ENCODE peak calls at places on chromosome 2, in eight cellular contexts. J is uterus, A is sigmoid colon, D is adrenal gland, B is esophagus squamous epithelium, M is A549, V is K562, K is breast epithelium. I is an unnamed sample.

GRCh38 chr2:26767129-26767528 is 3.0 kb downstream of the SLC35F6 start:
- DNase-seq in K (no peak), M (no peak), A (no peak), J (no peak), B (no peak), D (no peak), V (no peak), I (no peak)

GRCh38 chr2:223235986-223236385 is 184.0 kb downstream of the KCNE4 start:
- DNase-seq in A (no peak), M (no peak), B (no peak), D (no peak), K (no peak), J (no peak), V (no peak), I (no peak)

GRCh38 chr2:52238782-52239181 is 1206.8 kb upstream of the NRXN1 start:
- DNase-seq in A (no peak), B (no peak), D (no peak), M (no peak), J (no peak), K (no peak), V (no peak), I (no peak)

GRCh38 chr2:101741775-101742520 is 44.4 kb downstream of the MAP4K4 start:
- DNase-seq in A (no peak), D (no peak), M (no peak), J (no peak), K (no peak), V (no peak), B (no peak), I (no peak)

GRCh38 chr2:20005891-20006470 is 6.5 kb downstream of the MATN3 start:
- DNase-seq in M (no peak), D (no peak), B (no peak), J (no peak), K (no peak), V (no peak), A (no peak), I (no peak)

GRCh38 chr2:113039158-113039557 is 13.5 kb downstream of the IL36B start:
- DNase-seq in M (no peak), D (no peak), B (no peak), V (no peak), A (no peak), J (no peak), K (no peak), I (no peak)

GRCh38 chr2:109393211-109393610 is 220.6 kb downstream of the SEPTIN10 start:
- DNase-seq in J (no peak), V (no peak), D (no peak), B (no peak), M (no peak), A (no peak), K (no peak), I (no peak)

GRCh38 chr2:153230977-153231376 is 247.6 kb downstream of the RPRM start:
- DNase-seq in K (no peak), V (no peak), B (no peak), M (no peak), A (no peak), D (no peak), J (no peak), I (no peak)

GRCh38 chr2:54999182-54999581 is 51.1 kb downstream of the RTN4 start:
- DNase-seq in D (no peak), B (no peak), M (no peak), A (no peak), K (no peak), V (no peak), J (no peak), I (no peak)

GRCh38 chr2:150677561-150677960 is 190.1 kb upstream of the RND3 start:
- DNase-seq in D (no peak), B (no peak), J (no peak), V (no peak), K (no peak), M (no peak), A (no peak), I (no peak)

GRCh38 chr2:165877565-165878550 is 75.7 kb downstream of the TTC21B start:
- DNase-seq in V (no peak), D (no peak), A (no peak), B (no peak), K (no peak), J (no peak), M (no peak), I (no peak)

GRCh38 chr2:175400975-175401374 is 219.5 kb upstream of the ATP5MC3 start:
- DNase-seq in J (no peak), B (no peak), K (no peak), A (no peak), V (no peak), M (no peak), D (no peak), I (no peak)

GRCh38 chr2:219496247-219496646 is 2.4 kb upstream of the GMPPA start:
- DNase-seq in A (no peak), M (no peak), B (no peak), D (no peak), V (no peak), K (no peak), J (peak), I (no peak)

GRCh38 chr2:219499058-219499307 is 292 bp downstream of the GMPPA start:
- DNase-seq in B (no peak), M (no peak), J (no peak), D (no peak), A (no peak), K (no peak), V (no peak), I (no peak)

GRCh38 chr2:219496781-219497494 is 1.8 kb upstream of the GMPPA start:
- DNase-seq in D (no peak), V (no peak), J (peak), A (peak), B (no peak), K (no peak), M (no peak), I (no peak)

GRCh38 chr2:219498280-219499057 is at the start of gene GMPPA:
- DNase-seq in D (peak), K (peak), J (peak), V (peak), A (peak), M (peak), B (peak), I (peak)

DNA sequence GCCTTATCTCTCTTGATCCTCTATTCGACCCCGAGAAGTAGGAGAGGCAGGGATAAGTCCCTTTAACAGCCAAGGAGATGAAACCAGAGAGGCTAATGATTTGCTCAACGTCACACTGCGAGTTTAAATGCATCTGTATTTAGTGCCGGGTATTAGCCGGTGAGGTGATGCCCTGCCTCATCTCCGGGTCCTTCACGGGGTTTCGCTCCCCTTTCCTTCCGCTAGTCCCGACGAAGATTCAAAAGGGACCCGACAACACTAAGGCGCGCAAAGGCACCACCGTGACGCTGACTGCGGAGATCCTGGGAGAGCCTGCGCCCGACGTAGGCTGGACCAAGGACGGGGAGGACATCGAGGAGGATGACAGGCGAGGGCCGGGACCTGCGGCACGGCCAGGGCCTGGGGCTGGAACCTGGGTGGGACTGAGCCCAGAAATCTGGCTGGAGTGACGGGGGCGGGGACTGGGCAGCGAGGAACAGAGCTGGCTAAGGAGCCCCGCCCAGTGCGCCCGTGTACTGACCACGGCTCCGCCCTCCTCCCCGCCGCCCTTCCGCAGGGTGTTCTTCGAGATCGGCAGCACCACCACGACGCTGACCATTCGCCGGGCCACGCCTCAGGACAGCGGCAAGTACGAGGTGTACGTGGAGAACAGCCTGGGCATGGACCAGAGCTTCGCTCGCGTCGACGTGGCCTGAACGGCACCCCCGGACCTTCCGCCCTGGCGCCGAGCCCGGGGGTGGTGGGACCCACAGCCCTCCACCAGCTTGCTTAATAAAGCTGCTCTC is 1.0 kb upstream of the GMPPA start:
- DNase-seq in A (peak), D (peak), M (peak), J (peak), V (peak), K (peak), B (peak), I (peak)
- TF ChIP-seq POLR2A in A (peak), D (peak), M (peak), J (peak), V (peak), K (peak), B (peak), I (no peak)

GRCh38 chr2:66436546-66436945 is 1.6 kb downstream of the MEIS1 start:
- DNase-seq in B (no peak), K (no peak), D (no peak), M (no peak), J (no peak), A (no peak), V (no peak), I (no peak)

GRCh38 chr2:66439291-66440010 is 4.5 kb downstream of the MEIS1 start:
- DNase-seq in V (no peak), B (no peak), M (no peak), J (no peak), A (peak), K (no peak), D (peak), I (no peak)

GRCh38 chr2:66438498-66439290 is 3.8 kb downstream of the MEIS1 start:
- DNase-seq in J (no peak), D (no peak), V (no peak), A (no peak), K (no peak), M (no peak), B (no peak), I (no peak)

GRCh38 chr2:66437055-66437454 is 2.1 kb downstream of the MEIS1 start:
- DNase-seq in A (no peak), D (no peak), V (no peak), K (no peak), B (no peak), M (no peak), J (no peak), I (no peak)

GRCh38 chr2:66437601-66438497 is 2.9 kb downstream of the MEIS1 start:
- DNase-seq in K (no peak), B (no peak), A (peak), M (no peak), D (peak), V (no peak), J (peak), I (no peak)
- H3K4me3 ChIP-seq in K (peak), B (peak), A (peak), M (no peak), D (peak), V (peak), J (peak), I (peak)

GRCh38 chr2:85774126-85774978 is 20.6 kb downstream of the ATOH8 start:
- DNase-seq in D (no peak), M (no peak), B (no peak), V (no peak), J (no peak), A (no peak), K (no peak), I (no peak)
- TF ChIP-seq POLR2A in D (no peak), M (no peak), B (no peak), V (no peak), J (no peak), A (no peak), K (no peak), I (no peak)

GRCh38 chr2:239266779-239267410 is 133.9 kb downstream of the HDAC4 start:
- DNase-seq in B (no peak), K (no peak), D (peak), V (no peak), A (peak), M (no peak), J (no peak), I (no peak)
- H3K4me3 ChIP-seq in B (peak), K (no peak), D (no peak), V (no peak), A (peak), M (no peak), J (no peak), I (no peak)

GRCh38 chr2:40243581-40243980 is 208.3 kb downstream of the SLC8A1 start:
- DNase-seq in V (no peak), M (no peak), K (no peak), B (no peak), A (no peak), D (no peak), J (no peak), I (no peak)

GRCh38 chr2:40242315-40242714 is 209.6 kb downstream of the SLC8A1 start:
- DNase-seq in J (no peak), K (no peak), A (no peak), B (no peak), V (no peak), M (no peak), D (no peak), I (no peak)

GRCh38 chr2:40240067-40240466 is 211.8 kb downstream of the SLC8A1 start:
- DNase-seq in M (no peak), V (no peak), B (no peak), J (peak), D (peak), A (peak), K (no peak), I (peak)

GRCh38 chr2:40248294-40248693 is 203.6 kb downstream of the SLC8A1 start:
- DNase-seq in J (no peak), K (no peak), A (no peak), B (no peak), D (no peak), M (no peak), V (no peak), I (no peak)

DNA sequence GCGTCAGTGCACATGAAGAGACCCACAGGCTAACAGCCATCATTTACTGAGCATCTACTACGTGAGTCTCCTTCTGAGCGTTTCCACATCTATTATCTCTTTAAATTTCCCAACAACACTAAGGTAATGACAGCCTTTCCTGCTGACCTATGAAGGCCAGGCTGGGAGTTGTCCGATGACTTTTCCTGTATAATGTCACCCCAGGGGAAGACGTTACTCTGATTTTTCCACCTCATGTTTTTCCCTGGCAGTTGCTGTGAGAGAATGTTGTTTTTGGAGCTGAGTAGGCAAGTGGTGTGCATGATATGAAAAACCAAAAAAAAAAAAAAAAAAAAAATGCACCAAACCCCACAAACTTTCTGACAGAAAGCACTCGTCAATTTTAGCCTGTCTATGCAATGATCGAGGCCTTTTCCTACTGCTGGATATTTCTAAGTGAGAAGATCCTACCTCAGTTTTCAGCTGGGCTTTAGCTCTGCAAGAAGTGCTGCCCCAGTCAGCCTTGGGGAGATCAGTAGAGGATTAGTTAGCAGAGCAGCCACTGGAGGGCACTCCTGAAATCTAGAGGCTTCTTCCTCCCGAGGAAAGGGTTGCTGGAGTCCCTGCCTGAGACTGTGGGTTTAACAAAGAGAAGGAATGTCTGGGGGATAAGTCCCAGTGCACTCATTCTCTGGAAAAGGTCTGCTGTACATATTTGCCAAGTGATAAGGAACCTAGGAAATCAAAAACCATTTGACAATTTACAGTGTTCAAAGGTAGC is 207.5 kb downstream of the SLC8A1 start:
- DNase-seq in M (peak), B (no peak), J (peak), D (peak), K (no peak), V (no peak), A (peak), I (no peak)
- TF ChIP-seq POLR2A in M (no peak), B (no peak), J (no peak), D (no peak), K (no peak), V (no peak), A (no peak), I (no peak)

DNA sequence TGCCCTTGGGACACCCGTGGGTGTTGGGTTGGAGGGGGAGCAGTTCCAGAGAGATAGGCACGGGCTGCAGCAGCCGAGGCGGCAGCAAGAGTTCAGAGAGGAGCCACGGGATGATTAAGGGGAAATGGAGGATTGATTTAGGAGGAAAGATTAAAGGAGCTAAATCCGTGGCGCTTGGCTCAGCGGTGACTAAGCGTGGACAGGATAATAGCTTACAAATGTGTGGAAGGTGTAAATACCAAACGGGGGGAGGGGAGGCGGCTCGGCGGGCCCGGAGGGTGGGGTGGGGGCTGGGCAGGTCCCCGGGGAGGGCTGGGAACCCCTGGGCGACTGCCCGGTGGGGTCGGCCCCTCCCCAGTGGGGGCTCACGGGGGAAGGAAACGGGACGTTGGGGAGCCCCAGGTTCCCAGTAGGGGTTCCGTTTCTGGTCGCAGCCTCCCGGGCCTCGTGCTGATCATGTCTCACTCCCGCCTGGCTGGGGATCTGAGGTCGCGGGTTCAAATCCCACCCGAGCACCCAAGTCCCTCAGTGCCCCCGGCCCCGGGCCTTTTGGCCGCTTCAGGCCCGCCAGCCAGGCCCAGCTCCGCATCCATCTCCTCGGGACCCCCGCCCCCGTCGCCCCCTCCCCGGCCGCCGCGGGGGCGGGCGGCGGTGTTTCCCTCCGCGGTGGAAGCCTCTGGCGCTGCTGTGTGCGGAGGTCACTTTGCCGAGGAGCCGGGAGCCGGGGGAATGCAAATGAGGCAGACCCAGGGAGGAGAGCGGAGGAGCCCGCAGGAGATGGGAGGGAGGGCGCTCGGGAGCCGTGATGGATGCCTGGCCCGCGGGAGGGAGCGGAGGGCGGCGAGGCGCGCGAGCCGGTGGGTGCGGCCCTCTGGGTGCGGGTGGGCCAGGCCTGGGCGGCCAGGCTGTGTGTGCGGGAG is 8.1 kb downstream of the ASIC4 start:
- DNase-seq in J (peak), K (no peak), V (peak), A (peak), D (no peak), B (no peak), M (no peak), I (no peak)
- H3K4me3 ChIP-seq in J (peak), K (peak), V (peak), A (peak), D (no peak), B (peak), M (no peak), I (no peak)

I was measured in lower leg skin.